ENCODE peak calls at places on chromosome 19, in nine cellular contexts. M is HFF-Myc; Y is NCI-H2029; Q is frontal cortex; B is ascending aorta; F is KBM-7; X is sciatic nerve; W is activated CD4-positive, alpha-beta T cell treated with anti-CD3 and anti-CD28 coated beads, Interleukin-2, amount 50 U/mL, for 24 hours; U is amniotic stem cell. E is an unnamed sample.

GRCh38 chr19:55690109-55690768 is 15.2 kb downstream of the EPN1 start:
- DNase-seq in U (no peak), F (no peak), Y (no peak), Q (no peak), B (no peak), M (no peak), X (no peak), W (no peak), E (no peak)

GRCh38 chr19:49879243-49879960 is 1.9 kb downstream of the TBC1D17 start:
- DNase-seq in B (no peak), X (peak; percentile 59), Q (no peak), W (no peak), M (no peak), F (peak; percentile 34), Y (no peak), U (no peak), E (no peak)

GRCh38 chr19:22144394-22144793 is 52.4 kb downstream of the ZNF676 start:
- DNase-seq in Y (no peak), F (peak; percentile 7), M (peak; percentile 1), B (no peak), U (no peak), X (no peak), Q (no peak), W (no peak), E (no peak)

GRCh38 chr19:4939466-4939865 is 29.4 kb upstream of the KDM4B start:
- DNase-seq in Q (no peak), X (no peak), U (no peak), Y (no peak), F (no peak), B (no peak), M (no peak), W (no peak), E (no peak)

GRCh38 chr19:20964798-20965197 is 41.7 kb downstream of the ZNF85 start:
- DNase-seq in F (no peak), Y (peak; percentile 43), W (no peak), B (no peak), X (no peak), U (no peak), Q (no peak), M (no peak), E (no peak)

GRCh38 chr19:11125994-11126685 is 29.4 kb downstream of the SPC24 start:
- DNase-seq in Y (peak; percentile 58), X (peak; percentile 90), M (no peak), W (peak; percentile 66), Q (no peak), F (peak; percentile 82), U (peak; percentile 35), B (peak; percentile 91), E (peak; percentile 41)

GRCh38 chr19:29936409-29936808 is 5.6 kb upstream of the URI1 start:
- DNase-seq in B (no peak), W (no peak), M (no peak), Y (no peak), Q (no peak), X (no peak), U (no peak), F (no peak), E (no peak)

GRCh38 chr19:28003543-28003942 is 1209.4 kb downstream of the UQCRFS1 start:
- DNase-seq in Y (no peak), F (no peak), Q (no peak), M (no peak), W (no peak), X (no peak), U (no peak), B (no peak), E (no peak)

GRCh38 chr19:35404879-35405622 is 34.2 kb downstream of the GPR42 start:
- DNase-seq in W (peak; percentile 3), X (no peak), Y (no peak), B (no peak), M (peak; percentile 47), Q (no peak), U (peak; percentile 31), F (no peak), E (peak; percentile 17)

GRCh38 chr19:29405728-29405995 is 120.1 kb upstream of the VSTM2B start:
- DNase-seq in F (no peak), B (no peak), Y (no peak), Q (no peak), W (no peak), U (no peak), M (no peak), X (no peak), E (no peak)

GRCh38 chr19:31883299-31883990 is 462.0 kb upstream of the ZNF507 start:
- DNase-seq in B (no peak), F (no peak), Y (no peak), X (no peak), W (no peak), U (no peak), M (no peak), Q (no peak), E (no peak)

GRCh38 chr19:14094854-14095253 is 4.3 kb upstream of the SAMD1 start:
- DNase-seq in M (no peak), F (no peak), X (no peak), Q (no peak), Y (no peak), U (no peak), W (no peak), B (no peak), E (no peak)

GRCh38 chr19:51552996-51553725 is 17.9 kb upstream of the ZNF175 start:
- DNase-seq in M (peak; percentile 53), W (peak; percentile 12), U (peak; percentile 17), Q (peak; percentile 10), X (peak; percentile 79), F (peak; percentile 75), Y (no peak), B (no peak), E (no peak)

GRCh38 chr19:7293795-7294570 is at the start of gene INSR:
- DNase-seq in Y (peak; percentile 79), U (peak; percentile 80), Q (peak; percentile 99), X (peak; percentile 91), W (peak; percentile 43), B (peak; percentile 95), F (peak; percentile 88), M (peak; percentile 12), E (peak; percentile 53)

GRCh38 chr19:49456351-49456750 is 3.3 kb downstream of the ALDH16A1 start:
- DNase-seq in F (no peak), Q (no peak), W (no peak), B (no peak), X (no peak), Y (no peak), U (no peak), M (no peak), E (no peak)

GRCh38 chr19:11237321-11237720 is 2.1 kb upstream of the ANGPTL8 start:
- DNase-seq in U (no peak), F (no peak), Q (no peak), W (no peak), M (no peak), X (no peak), Y (no peak), B (no peak), E (no peak)

GRCh38 chr19:41995959-41996797 is 2.1 kb upstream of the ATP1A3 start:
- DNase-seq in M (no peak), U (no peak), B (no peak), Y (peak; percentile 18), X (no peak), Q (peak; percentile 61), W (no peak), F (peak; percentile 16), E (no peak)

GRCh38 chr19:39306075-39306474 is 9.9 kb downstream of the IFNL1 start:
- DNase-seq in Y (no peak), Q (no peak), U (no peak), F (no peak), M (no peak), X (no peak), W (no peak), B (no peak), E (no peak)

GRCh38 chr19:869245-870177 is 10.0 kb downstream of the CFD start:
- DNase-seq in X (peak; percentile 87), B (peak; percentile 92), M (peak; percentile 90), U (peak; percentile 90), W (no peak), Y (peak; percentile 12), F (no peak), Q (no peak), E (peak; percentile 60)

GRCh38 chr19:1237754-1238372 is at the start of gene CBARP:
- DNase-seq in Y (peak; percentile 25), Q (peak; percentile 90), F (no peak), U (no peak), B (no peak), M (no peak), W (no peak), X (peak; percentile 78), E (no peak)

GRCh38 chr19:1977116-1977515 is 36.1 kb downstream of the CSNK1G2 start:
- DNase-seq in Q (no peak), Y (no peak), W (no peak), F (no peak), B (no peak), X (no peak), U (no peak), M (no peak), E (no peak)

GRCh38 chr19:10961073-10961762 is 388 bp downstream of the SMARCA4 start:
- DNase-seq in Y (no peak), Q (peak; percentile 91), X (no peak), F (peak; percentile 31), B (peak; percentile 67), W (no peak), M (no peak), U (no peak), E (no peak)

GRCh38 chr19:10503002-10503789 is at the start of gene KEAP1:
- DNase-seq in U (no peak), X (peak; percentile 73), W (no peak), M (no peak), Q (no peak), B (no peak), F (peak; percentile 69), Y (no peak), E (no peak)

GRCh38 chr19:40398417-40399056 is 8.6 kb upstream of the HIPK4 start:
- DNase-seq in Y (no peak), B (no peak), W (peak; percentile 58), F (no peak), X (no peak), M (no peak), Q (no peak), U (no peak), E (no peak)

GRCh38 chr19:5923356-5923755 is 9.3 kb downstream of the CAPS start:
- DNase-seq in Y (no peak), U (no peak), B (no peak), Q (no peak), X (no peak), W (no peak), M (no peak), F (no peak), E (no peak)

GRCh38 chr19:46731007-46731501 is 14.1 kb upstream of the PRKD2 start:
- DNase-seq in F (peak; percentile 89), M (no peak), B (no peak), Y (no peak), U (peak; percentile 80), W (no peak), X (no peak), Q (no peak), E (no peak)

GRCh38 chr19:10686661-10687517 is 14.3 kb upstream of the QTRT1 start:
- DNase-seq in X (no peak), M (no peak), W (no peak), Q (peak; percentile 74), F (no peak), B (no peak), Y (no peak), U (no peak), E (no peak)

GRCh38 chr19:9037415-9038062 is 27.3 kb upstream of the MUC16 start:
- DNase-seq in Y (no peak), X (no peak), W (no peak), B (no peak), F (no peak), U (no peak), Q (no peak), M (no peak), E (no peak)

E was measured in thoracic aorta.